ENCODE peak calls at places on chromosomes 5 and 9, in four cellular contexts. One of them, this sample, is unnamed.

GRCh38 chr5:5132896-5133295 is 7.2 kb upstream of the ADAMTS16 start:
- DNase-seq in fibroblast of lung: no peak
- DNase-seq in ovary: no peak
- DNase-seq in A549: no peak
- DNase-seq in this sample: no peak

GRCh38 chr9:21927752-21928151 is 66.4 kb downstream of the CDKN2A start:
- DNase-seq in A549: no peak
- DNase-seq in fibroblast of lung: no peak
- DNase-seq in ovary: no peak
- DNase-seq in this sample: no peak

GRCh38 chr5:4700886-4701285 is 439.2 kb upstream of the ADAMTS16 start:
- DNase-seq in fibroblast of lung: no peak
- DNase-seq in A549: no peak
- DNase-seq in ovary: no peak
- DNase-seq in this sample: no peak

GRCh38 chr5:107744418-107745330 is 73.9 kb upstream of the EFNA5 start:
- DNase-seq in A549: no peak
- DNase-seq in ovary: no peak
- DNase-seq in fibroblast of lung: no peak
- DNase-seq in this sample: no peak

GRCh38 chr5:67035098-67035740 is 161.4 kb downstream of the CD180 start:
- DNase-seq in ovary: no peak
- DNase-seq in fibroblast of lung: no peak
- DNase-seq in A549: no peak
- DNase-seq in this sample: no peak

GRCh38 chr5:53362521-53362941 is 117.9 kb upstream of the FST start:
- DNase-seq in A549: peak
- DNase-seq in ovary: no peak
- DNase-seq in fibroblast of lung: peak
- DNase-seq in this sample: no peak

GRCh38 chr9:98873535-98874432 is 66.3 kb downstream of the GALNT12 start:
- DNase-seq in fibroblast of lung: peak
- DNase-seq in A549: no peak
- DNase-seq in ovary: peak
- DNase-seq in this sample: no peak

GRCh38 chr9:16191691-16192402 is 639.0 kb downstream of the CCDC171 start:
- DNase-seq in ovary: peak
- DNase-seq in A549: peak
- DNase-seq in fibroblast of lung: peak
- DNase-seq in this sample: peak

GRCh38 chr9:9108641-9109040 is 1309.1 kb upstream of the DMAC1 start:
- DNase-seq in A549: no peak
- DNase-seq in ovary: no peak
- DNase-seq in fibroblast of lung: no peak
- DNase-seq in this sample: no peak

GRCh38 chr5:143605403-143606005 is 202.0 kb upstream of the NR3C1 start:
- DNase-seq in fibroblast of lung: peak
- DNase-seq in ovary: no peak
- DNase-seq in A549: no peak
- DNase-seq in this sample: no peak

GRCh38 chr9:129210125-129210524 is 32.1 kb upstream of the IER5L start:
- DNase-seq in ovary: no peak
- DNase-seq in fibroblast of lung: no peak
- DNase-seq in A549: no peak
- DNase-seq in this sample: no peak

GRCh38 chr9:93674580-93675335 is 98.4 kb downstream of the PHF2 start:
- DNase-seq in A549: no peak
- DNase-seq in ovary: peak
- DNase-seq in fibroblast of lung: no peak
- DNase-seq in this sample: no peak

GRCh38 chr9:26437056-26437711 is 455.4 kb downstream of the CAAP1 start:
- DNase-seq in A549: no peak
- DNase-seq in ovary: no peak
- DNase-seq in fibroblast of lung: no peak
- DNase-seq in this sample: no peak

GRCh38 chr5:137731201-137731600 is 4.7 kb downstream of the KLHL3 start:
- DNase-seq in A549: no peak
- DNase-seq in fibroblast of lung: no peak
- DNase-seq in ovary: no peak
- DNase-seq in this sample: no peak

GRCh38 chr5:129857124-129857523 is 47.1 kb upstream of the CHSY3 start:
- DNase-seq in fibroblast of lung: peak
- DNase-seq in ovary: no peak
- DNase-seq in A549: no peak
- DNase-seq in this sample: no peak

GRCh38 chr5:178564386-178564785 is 25.8 kb downstream of the COL23A1 start:
- DNase-seq in fibroblast of lung: no peak
- DNase-seq in ovary: no peak
- DNase-seq in A549: no peak
- DNase-seq in this sample: no peak

GRCh38 chr9:27276182-27277030 is 20.5 kb downstream of the EQTN start:
- DNase-seq in fibroblast of lung: peak
- DNase-seq in A549: peak
- DNase-seq in ovary: no peak
- DNase-seq in this sample: peak

GRCh38 chr9:114274217-114274616 is 48.7 kb upstream of the ORM1 start:
- DNase-seq in A549: no peak
- DNase-seq in fibroblast of lung: no peak
- DNase-seq in ovary: peak
- DNase-seq in this sample: no peak

GRCh38 chr5:149723374-149723773 is 6.7 kb upstream of the PPARGC1B start:
- DNase-seq in fibroblast of lung: no peak
- DNase-seq in ovary: no peak
- DNase-seq in A549: no peak
- DNase-seq in this sample: no peak

GRCh38 chr5:16492398-16493175 is 27.0 kb upstream of the ZNF622 start:
- DNase-seq in fibroblast of lung: peak
- DNase-seq in ovary: no peak
- DNase-seq in A549: peak
- DNase-seq in this sample: no peak

GRCh38 chr5:171541380-171541779 is 121.9 kb downstream of the FGF18 start:
- DNase-seq in A549: no peak
- DNase-seq in fibroblast of lung: no peak
- DNase-seq in ovary: no peak
- DNase-seq in this sample: no peak

GRCh38 chr5:91408710-91409109 is 25.6 kb upstream of the ARRDC3 start:
- DNase-seq in fibroblast of lung: peak
- DNase-seq in ovary: no peak
- DNase-seq in A549: no peak
- DNase-seq in this sample: no peak

GRCh38 chr9:69885474-69885929 is 64.9 kb downstream of the CFAP95 start:
- DNase-seq in fibroblast of lung: no peak
- DNase-seq in A549: peak
- DNase-seq in ovary: no peak
- DNase-seq in this sample: no peak

GRCh38 chr9:118222375-118222774 is 518.2 kb downstream of the TLR4 start:
- DNase-seq in fibroblast of lung: no peak
- DNase-seq in ovary: no peak
- DNase-seq in A549: no peak
- DNase-seq in this sample: peak
- TF ChIP-seq CTCF in fibroblast of lung: no peak
- TF ChIP-seq CTCF in ovary: no peak
- TF ChIP-seq CTCF in A549: no peak
- TF ChIP-seq CTCF in this sample: peak

DNA sequence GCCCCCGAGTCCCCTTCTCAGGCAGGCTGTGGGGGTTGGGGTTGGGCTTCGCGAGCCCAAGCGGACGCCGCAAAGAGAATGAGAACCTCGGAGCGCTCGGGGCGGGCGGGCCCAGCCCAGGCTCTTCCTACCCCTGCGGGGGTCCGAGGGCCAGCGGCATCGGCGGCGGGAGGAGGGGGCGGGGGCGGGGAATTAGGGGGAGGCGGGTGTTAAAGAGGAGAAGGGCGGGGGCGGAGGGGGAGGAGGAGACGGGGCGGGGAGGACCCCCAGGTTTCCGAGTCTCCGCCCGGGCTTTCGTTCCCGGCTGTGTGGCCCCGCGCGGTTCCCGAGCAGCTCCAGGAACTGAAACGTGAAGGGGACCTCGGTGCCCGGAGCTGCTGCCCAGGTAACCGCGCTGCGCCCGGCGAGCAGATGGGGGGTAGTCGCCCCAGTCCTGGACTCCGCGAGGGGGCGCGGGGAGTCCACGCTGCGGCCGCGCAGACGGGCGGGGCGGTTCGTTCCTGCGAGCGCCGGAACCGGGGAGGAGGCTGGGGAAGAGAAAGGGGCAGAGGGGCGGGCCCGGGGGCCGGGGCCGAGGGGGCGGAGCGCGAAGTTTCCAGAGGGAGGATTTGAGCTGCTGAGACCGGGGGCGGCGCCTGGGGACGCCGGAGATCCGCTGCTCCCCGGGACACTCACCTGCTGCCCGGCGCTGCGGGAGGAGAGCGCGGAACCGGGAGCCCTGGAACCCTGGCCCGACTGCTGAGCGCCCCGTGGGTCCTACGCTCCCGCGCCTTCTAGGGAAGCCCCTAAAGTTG is 38.4 kb upstream of the PLEKHG4B start:
- DNase-seq in ovary: peak
- DNase-seq in fibroblast of lung: no peak
- DNase-seq in A549: peak
- DNase-seq in this sample: peak
- TF ChIP-seq CTCF in ovary: no peak
- TF ChIP-seq CTCF in fibroblast of lung: no peak
- TF ChIP-seq CTCF in A549: peak
- TF ChIP-seq CTCF in this sample: no peak

GRCh38 chr9:109101202-109101595 is 18.5 kb downstream of the TMEM245 start:
- DNase-seq in A549: no peak
- DNase-seq in ovary: no peak
- DNase-seq in fibroblast of lung: no peak
- DNase-seq in this sample: no peak

GRCh38 chr9:109098960-109099308 is 20.8 kb downstream of the TMEM245 start:
- DNase-seq in ovary: no peak
- DNase-seq in A549: no peak
- DNase-seq in fibroblast of lung: no peak
- DNase-seq in this sample: no peak

GRCh38 chr9:109100543-109101201 is 19.1 kb downstream of the TMEM245 start:
- DNase-seq in fibroblast of lung: no peak
- DNase-seq in A549: no peak
- DNase-seq in ovary: no peak
- DNase-seq in this sample: no peak

GRCh38 chr9:109097156-109097555 is 22.6 kb downstream of the TMEM245 start:
- DNase-seq in fibroblast of lung: no peak
- DNase-seq in A549: no peak
- DNase-seq in ovary: no peak
- DNase-seq in this sample: no peak

DNA sequence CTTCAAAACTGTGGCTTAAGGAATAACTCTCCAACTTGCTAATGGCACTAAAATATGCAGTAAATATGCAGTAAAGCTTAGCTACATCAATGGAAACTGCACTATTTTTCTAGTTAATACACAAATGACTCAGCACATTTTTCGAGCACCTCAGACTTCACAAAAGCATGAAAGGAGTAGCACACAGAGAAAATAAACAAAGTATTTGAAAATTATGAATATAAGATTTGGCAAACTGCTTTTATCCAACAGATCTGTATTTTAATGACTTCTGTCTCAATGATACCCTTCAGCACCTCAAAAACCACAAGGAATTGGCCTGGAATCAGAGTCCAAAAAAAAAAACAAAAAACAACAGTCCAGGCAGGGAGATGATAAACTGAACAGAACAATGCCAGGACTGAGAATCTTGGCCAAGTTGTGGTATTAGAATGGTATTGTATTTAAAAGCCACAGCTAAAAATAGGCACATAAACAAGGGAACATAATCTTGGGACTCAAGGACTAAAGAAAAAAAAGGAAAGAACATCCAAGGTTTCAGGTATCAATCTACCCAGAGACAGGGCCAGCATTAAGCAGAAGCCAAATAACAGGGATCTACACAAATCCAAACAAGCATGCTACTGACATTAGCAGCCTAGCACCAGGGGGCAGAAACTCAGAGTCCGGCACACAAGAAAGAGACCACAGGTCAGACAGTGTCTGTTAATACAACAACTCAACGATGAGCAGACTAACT is 21.4 kb downstream of the TMEM245 start:
- DNase-seq in A549: no peak
- DNase-seq in fibroblast of lung: peak
- DNase-seq in ovary: no peak
- DNase-seq in this sample: peak
- TF ChIP-seq CTCF in A549: peak
- TF ChIP-seq CTCF in fibroblast of lung: peak
- TF ChIP-seq CTCF in ovary: no peak
- TF ChIP-seq CTCF in this sample: peak

GRCh38 chr5:141669519-141669918 is 12.5 kb downstream of the ARAP3 start:
- DNase-seq in fibroblast of lung: no peak
- DNase-seq in ovary: no peak
- DNase-seq in A549: no peak
- DNase-seq in this sample: no peak
- TF ChIP-seq CTCF in fibroblast of lung: no peak
- TF ChIP-seq CTCF in ovary: no peak
- TF ChIP-seq CTCF in A549: no peak
- TF ChIP-seq CTCF in this sample: no peak

GRCh38 chr5:117433841-117434240 is 859.2 kb upstream of the SEMA6A start:
- DNase-seq in A549: no peak
- DNase-seq in ovary: no peak
- DNase-seq in fibroblast of lung: no peak
- DNase-seq in this sample: no peak
- TF ChIP-seq CTCF in A549: no peak
- TF ChIP-seq CTCF in ovary: no peak
- TF ChIP-seq CTCF in fibroblast of lung: no peak
- TF ChIP-seq CTCF in this sample: no peak

GRCh38 chr5:57302643-57303042 is 128.8 kb downstream of the GPBP1 start:
- DNase-seq in ovary: no peak
- DNase-seq in fibroblast of lung: peak
- DNase-seq in A549: no peak
- DNase-seq in this sample: no peak
- TF ChIP-seq CTCF in ovary: no peak
- TF ChIP-seq CTCF in fibroblast of lung: no peak
- TF ChIP-seq CTCF in A549: no peak
- TF ChIP-seq CTCF in this sample: no peak

GRCh38 chr9:84424945-84425344 is 84.4 kb upstream of the SLC28A3 start:
- DNase-seq in fibroblast of lung: no peak
- DNase-seq in ovary: no peak
- DNase-seq in A549: no peak
- DNase-seq in this sample: no peak

GRCh38 chr9:84419203-84419602 is 78.6 kb upstream of the SLC28A3 start:
- DNase-seq in ovary: no peak
- DNase-seq in A549: no peak
- DNase-seq in fibroblast of lung: no peak
- DNase-seq in this sample: no peak
- TF ChIP-seq CTCF in ovary: no peak
- TF ChIP-seq CTCF in A549: no peak
- TF ChIP-seq CTCF in fibroblast of lung: no peak
- TF ChIP-seq CTCF in this sample: peak

GRCh38 chr9:112858625-112859147 is 32.0 kb downstream of the SLC46A2 start:
- DNase-seq in A549: no peak
- DNase-seq in fibroblast of lung: peak
- DNase-seq in ovary: no peak
- DNase-seq in this sample: no peak
- TF ChIP-seq CTCF in A549: no peak
- TF ChIP-seq CTCF in fibroblast of lung: no peak
- TF ChIP-seq CTCF in ovary: no peak
- TF ChIP-seq CTCF in this sample: no peak

This sample was measured in nephron progenitor cell.